ENCODE peak calls at places on chromosomes 4 and X, in seven cellular contexts. Y, P, I, D, A, W and R are unnamed samples.
A peak's percentile ranks its signal among the peaks of the same experiment; 100 is the strongest.

GRCh38 chr4:165476214-165477098 is 97.6 kb downstream of the CPE start:
- DNase-seq in Y (no peak), P (no peak), I (no peak), D (no peak), A (no peak), W (peak; percentile 72), R (no peak)

GRCh38 chr4:85681194-85681803 is 206.3 kb downstream of the ARHGAP24 start:
- DNase-seq in Y (no peak), P (peak; percentile 65), I (no peak), D (peak; percentile 31), A (no peak), W (no peak), R (peak; percentile 2)

GRCh38 chr4:18397681-18398080 is 376.1 kb upstream of the LCORL start:
- DNase-seq in Y (no peak), P (no peak), I (peak; percentile 50), D (no peak), A (no peak), W (no peak), R (no peak)

GRCh38 chrX:155535866-155536265 is 76.9 kb downstream of the TMLHE start:
- DNase-seq in Y (no peak), P (no peak), I (no peak), D (no peak), A (no peak), W (no peak), R (no peak)

GRCh38 chr4:38082424-38083374 is 122.5 kb downstream of the PTTG2 start:
- DNase-seq in Y (no peak), P (no peak), I (no peak), D (no peak), A (peak; percentile 54), W (no peak), R (no peak)

GRCh38 chrX:131792789-131793462 is 230.2 kb upstream of the STK26 start:
- DNase-seq in Y (peak; percentile 29), P (peak; percentile 93), I (no peak), D (peak; percentile 89), A (peak; percentile 91), W (no peak), R (no peak)

GRCh38 chr4:129355529-129355928 is 259.6 kb downstream of the C4orf33 start:
- DNase-seq in Y (no peak), P (no peak), I (no peak), D (peak; percentile 30), A (no peak), W (no peak), R (no peak)

GRCh38 chr4:44740201-44740600 is 13.8 kb upstream of the GNPDA2 start:
- DNase-seq in Y (no peak), P (no peak), I (no peak), D (no peak), A (no peak), W (no peak), R (no peak)

GRCh38 chr4:153488719-153489384 is 22.7 kb downstream of the TMEM131L start:
- DNase-seq in Y (no peak), P (no peak), I (peak; percentile 82), D (peak; percentile 67), A (no peak), W (no peak), R (no peak)

GRCh38 chr4:71206763-71207162 is 132.1 kb upstream of the SLC4A4 start:
- DNase-seq in Y (no peak), P (no peak), I (no peak), D (no peak), A (no peak), W (no peak), R (no peak)

GRCh38 chrX:79366888-79367749 is at the start of gene ITM2A:
- DNase-seq in Y (no peak), P (peak; percentile 61), I (no peak), D (peak; percentile 38), A (peak; percentile 28), W (no peak), R (peak; percentile 53)

GRCh38 chr4:38723726-38724506 is 58.9 kb downstream of the TLR10 start:
- DNase-seq in Y (no peak), P (no peak), I (peak; percentile 62), D (no peak), A (no peak), W (no peak), R (no peak)

GRCh38 chr4:149264093-149264733 is 551.4 kb downstream of the IQCM start:
- DNase-seq in Y (no peak), P (no peak), I (no peak), D (peak; percentile 25), A (no peak), W (peak; percentile 48), R (peak; percentile 55)

GRCh38 chr4:23717528-23718248 is 172.2 kb downstream of the PPARGC1A start:
- DNase-seq in Y (peak; percentile 37), P (no peak), I (no peak), D (no peak), A (no peak), W (no peak), R (peak; percentile 41)

GRCh38 chr4:148834804-148835598 is 392.8 kb upstream of the NR3C2 start:
- DNase-seq in Y (no peak), P (no peak), I (no peak), D (no peak), A (no peak), W (no peak), R (peak; percentile 26)

GRCh38 chrX:110318664-110318968 is 731 bp upstream of the AMMECR1 start:
- DNase-seq in Y (peak; percentile 17), P (no peak), I (no peak), D (no peak), A (no peak), W (no peak), R (no peak)

GRCh38 chr4:47741200-47741599 is 96.7 kb downstream of the CORIN start:
- DNase-seq in Y (no peak), P (no peak), I (no peak), D (no peak), A (no peak), W (no peak), R (peak; percentile 94)

GRCh38 chr4:69881173-69881773 is 21.3 kb upstream of the SULT1E1 start:
- DNase-seq in Y (peak; percentile 7), P (no peak), I (no peak), D (no peak), A (no peak), W (peak; percentile 22), R (peak; percentile 47)

GRCh38 chrX:41148553-41148952 is 63.3 kb downstream of the USP9X start:
- DNase-seq in Y (peak; percentile 24), P (no peak), I (no peak), D (no peak), A (no peak), W (no peak), R (no peak)

GRCh38 chr4:113436360-113436759 is 325.2 kb downstream of the CAMK2D start:
- DNase-seq in Y (no peak), P (no peak), I (no peak), D (no peak), A (peak; percentile 61), W (no peak), R (peak; percentile 45)

GRCh38 chr4:82784615-82785247 is 13.9 kb downstream of the SCD5 start:
- DNase-seq in Y (no peak), P (no peak), I (peak; percentile 74), D (no peak), A (no peak), W (no peak), R (no peak)

GRCh38 chrX:31546130-31546529 is 474.3 kb upstream of the FTHL17 start:
- DNase-seq in Y (no peak), P (no peak), I (no peak), D (no peak), A (no peak), W (no peak), R (no peak)

GRCh38 chr4:53653484-53654053 is 62.3 kb upstream of the LNX1 start:
- DNase-seq in Y (no peak), P (no peak), I (no peak), D (no peak), A (no peak), W (no peak), R (peak; percentile 29)
- TF ChIP-seq POLR2A in Y (no peak), P (no peak), I (no peak), D (no peak), A (no peak), W (no peak), R (no peak)

GRCh38 chrX:150146271-150146888 is 208.1 kb upstream of the EOLA2 start:
- DNase-seq in Y (no peak), P (no peak), I (peak; percentile 10), D (no peak), A (no peak), W (no peak), R (no peak)
- TF ChIP-seq CTCF in Y (no peak), P (no peak), I (no peak), D (no peak), A (no peak), W (peak; percentile 30), R (no peak)

GRCh38 chr4:140986045-140986444 is 147.2 kb downstream of the RNF150 start:
- DNase-seq in Y (no peak), P (no peak), I (no peak), D (no peak), A (no peak), W (no peak), R (no peak)

GRCh38 chr4:140980426-140981200 is 152.7 kb downstream of the RNF150 start:
- DNase-seq in Y (no peak), P (no peak), I (no peak), D (no peak), A (no peak), W (no peak), R (no peak)

GRCh38 chr4:140982613-140983340 is 150.5 kb downstream of the RNF150 start:
- DNase-seq in Y (no peak), P (no peak), I (no peak), D (no peak), A (no peak), W (no peak), R (no peak)
- TF ChIP-seq POLR2A in Y (no peak), P (no peak), I (no peak), D (no peak), A (no peak), W (no peak), R (no peak)

GRCh38 chrX:150692296-150692695 is 900 bp upstream of the MTMR1 start:
- DNase-seq in Y (no peak), P (no peak), I (no peak), D (no peak), A (no peak), W (no peak), R (no peak)

GRCh38 chrX:150690126-150690525 is 3.1 kb upstream of the MTMR1 start:
- DNase-seq in Y (no peak), P (no peak), I (no peak), D (no peak), A (no peak), W (peak; percentile 39), R (peak; percentile 19)

GRCh38 chrX:150693782-150694574 is 782 bp downstream of the MTMR1 start:
- DNase-seq in Y (peak; percentile 52), P (no peak), I (no peak), D (peak; percentile 42), A (no peak), W (peak; percentile 8), R (peak; percentile 71)

GRCh38 chrX:150692837-150693781 is at the start of gene MTMR1:
- DNase-seq in Y (peak; percentile 33), P (no peak), I (no peak), D (peak; percentile 42), A (no peak), W (no peak), R (peak; percentile 34)

DNA sequence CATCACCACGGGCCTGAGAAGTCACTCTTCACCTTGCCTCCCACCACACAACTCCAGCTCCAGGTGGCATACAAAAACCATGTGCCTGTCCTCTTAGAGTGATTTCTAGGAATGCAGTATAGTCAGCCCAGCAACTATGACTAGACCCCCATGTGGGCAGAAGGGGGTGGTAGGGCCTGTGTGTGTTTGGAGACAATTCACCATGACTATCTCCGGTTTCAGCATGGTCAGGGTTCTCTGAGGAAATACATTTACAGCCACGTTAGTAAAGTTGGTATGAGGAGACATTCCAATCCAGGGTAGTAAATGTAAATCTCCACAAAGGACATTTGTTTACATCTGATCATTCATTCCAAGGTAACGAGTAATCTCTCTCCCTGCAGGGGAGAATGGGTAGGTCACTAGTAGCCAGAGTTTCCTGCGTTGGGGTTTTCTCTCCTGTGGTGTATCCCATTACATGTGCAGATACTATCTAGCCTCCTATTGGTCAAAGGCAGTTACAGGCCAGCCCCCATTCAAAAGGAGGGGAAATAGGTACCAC is 4.2 kb upstream of the MTMR1 start:
- DNase-seq in Y (peak; percentile 42), P (no peak), I (no peak), D (no peak), A (no peak), W (peak; percentile 28), R (no peak)
- TF ChIP-seq CTCF in Y (no peak), P (no peak), I (no peak), D (no peak), A (no peak), W (no peak), R (no peak)